ENCODE peak calls at places on chromosomes 3 and 15, in five cellular contexts. Z is endothelial cell, V is NCI-H146, H is tibial nerve, Q is AG20443. Y is an unnamed sample.

GRCh38 chr3:176941674-176942073 is 255.6 kb downstream of the TBL1XR1 start:
- DNase-seq in Q (no peak), V (no peak), Z (no peak), H (no peak), Y (no peak)

GRCh38 chr3:172562881-172563835 is 39.9 kb upstream of the TNFSF10 start:
- DNase-seq in V (peak), Q (peak), Z (peak), H (peak), Y (no peak)

GRCh38 chr3:180762866-180763265 is 83.6 kb upstream of the CCDC39 start:
- DNase-seq in H (no peak), Q (no peak), V (no peak), Z (no peak), Y (no peak)

GRCh38 chr3:187051724-187052364 is 87.5 kb downstream of the RPL39L start:
- DNase-seq in V (no peak), Q (no peak), Z (no peak), H (no peak), Y (no peak)

GRCh38 chr3:113136071-113136470 is 75.3 kb upstream of the BOC start:
- DNase-seq in Q (peak), H (no peak), Z (no peak), V (peak), Y (no peak)

GRCh38 chr3:189132125-189132744 is 39.5 kb upstream of the TPRG1 start:
- DNase-seq in Z (no peak), V (no peak), H (peak), Q (peak), Y (peak)

GRCh38 chr15:100039994-100040393 is 301.8 kb downstream of the ADAMTS17 start:
- DNase-seq in Z (no peak), H (no peak), Q (no peak), V (no peak), Y (no peak)

GRCh38 chr3:101888653-101889052 is 39.3 kb downstream of the NFKBIZ start:
- DNase-seq in V (no peak), H (no peak), Z (no peak), Q (peak), Y (no peak)

GRCh38 chr15:93300796-93301195 is 211.8 kb upstream of the RGMA start:
- DNase-seq in H (no peak), Q (no peak), V (no peak), Z (no peak), Y (no peak)

GRCh38 chr15:64883997-64884511 is 27.6 kb upstream of the ANKDD1A start:
- DNase-seq in Q (peak), V (peak), H (peak), Z (no peak), Y (peak)

GRCh38 chr3:137760341-137761098 is 3.6 kb upstream of the SOX14 start:
- DNase-seq in Z (no peak), Q (no peak), H (no peak), V (no peak), Y (no peak)

GRCh38 chr3:123884258-123884831 is at the start of gene MYLK:
- DNase-seq in Z (peak), Q (peak), H (peak), V (peak), Y (no peak)

GRCh38 chr15:40444741-40445140 is 4.0 kb downstream of the BAHD1 start:
- DNase-seq in Q (no peak), Z (no peak), H (no peak), V (no peak), Y (no peak)

GRCh38 chr3:156602424-156602823 is 47.5 kb upstream of the SSR3 start:
- DNase-seq in V (no peak), H (no peak), Z (no peak), Q (no peak), Y (no peak)

GRCh38 chr3:107065094-107065861 is 312.0 kb upstream of the CCDC54 start:
- DNase-seq in V (no peak), Z (peak), H (peak), Q (no peak), Y (no peak)

GRCh38 chr3:79878697-79879096 is 110.9 kb upstream of the ROBO1 start:
- DNase-seq in H (no peak), Q (no peak), Z (no peak), V (no peak), Y (no peak)

GRCh38 chr15:89057506-89058133 is 30.6 kb upstream of the ABHD2 start:
- DNase-seq in Q (peak), V (peak), H (peak), Z (peak), Y (peak)

GRCh38 chr15:31303434-31304073 is 23.1 kb upstream of the KLF13 start:
- DNase-seq in Z (no peak), V (peak), Q (peak), H (no peak), Y (peak)

GRCh38 chr15:98690272-98690671 is 41.9 kb downstream of the IGF1R start:
- DNase-seq in V (no peak), H (no peak), Z (no peak), Q (no peak), Y (no peak)

GRCh38 chr3:135310317-135310716 is 515.3 kb downstream of the EPHB1 start:
- DNase-seq in Z (no peak), H (no peak), Q (no peak), V (no peak), Y (no peak)

GRCh38 chr3:99542771-99543518 is 95.4 kb upstream of the COL8A1 start:
- DNase-seq in Q (no peak), V (no peak), Z (no peak), H (no peak), Y (no peak)

Y was measured in right atrium auricular region.